ENCODE peak calls at places on chromosomes 13 and 19, in five cellular contexts. T is cardiac muscle cell, P is fibroblast of lung, D is heart right ventricle, J is IMR-90. A is an unnamed sample. For H3K27me3, the result is how much of the 10 kb centered on the place peaks cover.

GRCh38 chr13:80086304-80086721 is 254.6 kb downstream of the SPRY2 start:
- DNase-seq in T (no peak), D (no peak), P (peak), J (peak), A (no peak)

GRCh38 chr13:101115762-101116161 is 300.5 kb downstream of the NALCN start:
- DNase-seq in P (peak), T (no peak), D (no peak), J (no peak), A (no peak)

GRCh38 chr19:12954150-12954962 is 2.7 kb downstream of the GADD45GIP1 start:
- DNase-seq in P (no peak), D (no peak), J (no peak), T (no peak), A (no peak)

GRCh38 chr19:9586764-9587163 is 2.5 kb upstream of the ZNF121 start:
- DNase-seq in T (peak), J (peak), D (peak), P (peak), A (no peak)

GRCh38 chr19:54464624-54465266 is 1.2 kb upstream of the LENG9 start:
- DNase-seq in D (peak), T (peak), J (peak), P (peak), A (peak)

GRCh38 chr13:99419591-99420243 is 81.6 kb upstream of the TM9SF2 start:
- DNase-seq in D (no peak), P (no peak), T (no peak), J (no peak), A (no peak)

GRCh38 chr19:16541526-16542044 is 652 bp downstream of the CHERP start:
- DNase-seq in D (no peak), T (peak), J (peak), P (no peak), A (no peak)

GRCh38 chr19:35013047-35013819 is 13.1 kb downstream of the GRAMD1A start:
- DNase-seq in P (peak), D (peak), J (peak), T (peak), A (no peak)

GRCh38 chr13:59633290-59633689 is 530.4 kb downstream of the DIAPH3 start:
- DNase-seq in J (no peak), D (no peak), T (no peak), P (no peak), A (no peak)

GRCh38 chr13:82702513-82702912 is 1179.8 kb downstream of the SLITRK1 start:
- DNase-seq in D (no peak), T (no peak), P (no peak), J (no peak), A (no peak)

GRCh38 chr19:40280608-40281221 is 4.4 kb downstream of the AKT2 start:
- DNase-seq in D (no peak), J (no peak), P (no peak), T (no peak), A (no peak)

GRCh38 chr13:97125810-97126738 is 96.1 kb upstream of the MBNL2 start:
- DNase-seq in D (no peak), T (no peak), P (peak), J (peak), A (no peak)

GRCh38 chr19:12969292-12969988 is at the start of gene DAND5:
- DNase-seq in D (peak), J (no peak), T (no peak), P (no peak), A (no peak)

GRCh38 chr13:71030789-71031188 is 836.2 kb downstream of the DACH1 start:
- DNase-seq in P (no peak), D (no peak), J (no peak), T (no peak), A (no peak)

GRCh38 chr13:54029226-54029625 is 1000.6 kb downstream of the OLFM4 start:
- DNase-seq in D (no peak), P (peak), T (no peak), J (no peak), A (peak)

GRCh38 chr13:70255406-70255991 is 147.2 kb upstream of the KLHL1 start:
- DNase-seq in D (no peak), P (no peak), J (no peak), T (no peak), A (no peak)

GRCh38 chr19:41367848-41368301 is 3.9 kb upstream of the B9D2 start:
- DNase-seq in P (peak), T (no peak), J (peak), D (no peak), A (peak)

GRCh38 chr13:68806125-68806524 is 1301.5 kb upstream of the ATXN8OS start:
- DNase-seq in T (no peak), P (no peak), D (no peak), J (no peak), A (no peak)

GRCh38 chr13:68808456-68808855 is 1299.2 kb upstream of the ATXN8OS start:
- DNase-seq in T (no peak), D (no peak), J (no peak), P (peak), A (no peak)

GRCh38 chr13:68813397-68813796 is 1294.2 kb upstream of the ATXN8OS start:
- DNase-seq in D (no peak), J (no peak), P (no peak), T (peak), A (no peak)

GRCh38 chr13:68810660-68811059 is 1297.0 kb upstream of the ATXN8OS start:
- DNase-seq in P (no peak), J (no peak), T (peak), D (no peak), A (no peak)
- TF ChIP-seq CTCF in P (no peak), J (no peak), T (no peak), D (no peak), A (peak)

GRCh38 chr19:3433313-3433712 is 47.0 kb downstream of the SMIM24 start:
- DNase-seq in P (no peak), T (no peak), J (no peak), D (no peak), A (no peak)

GRCh38 chr19:3431760-3432397 is 48.4 kb downstream of the SMIM24 start:
- DNase-seq in P (no peak), D (no peak), T (no peak), J (no peak), A (no peak)

GRCh38 chr19:3434630-3435553 is 45.4 kb downstream of the SMIM24 start:
- DNase-seq in D (peak), J (peak), P (peak), T (peak), A (peak)

DNA sequence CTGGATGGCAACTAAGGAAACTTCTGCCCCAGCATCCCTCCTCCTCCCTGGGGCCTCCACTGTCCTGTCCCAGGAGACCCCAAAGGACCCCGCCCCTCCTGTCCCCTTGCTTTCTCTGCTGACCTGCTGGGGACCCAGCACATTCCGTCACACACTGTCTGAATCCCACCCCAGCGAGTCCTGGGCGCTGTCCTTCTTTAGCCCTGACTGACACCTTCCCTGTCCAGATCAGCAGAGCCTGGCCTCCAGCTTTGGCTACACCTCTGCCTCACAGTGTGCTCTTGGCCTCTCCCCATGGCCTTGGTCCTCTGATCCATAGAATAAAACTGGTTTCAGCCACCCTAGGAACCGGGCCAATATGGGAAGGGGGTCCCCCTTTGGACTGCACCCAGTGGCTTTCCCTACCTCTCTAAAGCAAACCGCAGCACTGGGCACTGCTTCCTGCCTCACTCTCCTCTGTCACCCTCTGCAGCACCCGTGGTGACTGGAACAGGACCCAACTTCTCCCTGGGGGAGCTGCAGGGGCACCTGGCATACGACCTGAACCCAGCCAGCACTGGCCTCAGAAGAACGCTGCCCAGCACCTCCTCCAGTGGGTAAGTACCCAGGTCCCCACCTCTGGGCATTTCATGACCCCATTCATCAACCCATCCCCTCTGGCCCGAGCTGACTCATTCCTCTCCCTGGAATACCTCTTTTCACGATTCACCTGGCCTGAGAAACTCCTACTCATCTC is 46.4 kb downstream of the SMIM24 start:
- DNase-seq in T (no peak), J (no peak), P (no peak), D (no peak), A (no peak)
- H3K4me3 ChIP-seq in T (no peak), J (no peak), P (no peak), D (no peak), A (no peak)

GRCh38 chr19:30679286-30679685 is 307.1 kb downstream of the ZNF536 start:
- DNase-seq in D (no peak), J (no peak), T (no peak), P (no peak), A (no peak)

GRCh38 chr19:30679789-30680188 is 307.6 kb downstream of the ZNF536 start:
- DNase-seq in T (no peak), D (no peak), J (no peak), P (no peak), A (no peak)

GRCh38 chr19:30682576-30683536 is 310.7 kb downstream of the ZNF536 start:
- DNase-seq in J (peak), D (peak), T (peak), P (peak), A (no peak)

GRCh38 chr19:30678168-30678567 is 306.0 kb downstream of the ZNF536 start:
- DNase-seq in J (no peak), T (no peak), P (no peak), D (no peak), A (no peak)

DNA sequence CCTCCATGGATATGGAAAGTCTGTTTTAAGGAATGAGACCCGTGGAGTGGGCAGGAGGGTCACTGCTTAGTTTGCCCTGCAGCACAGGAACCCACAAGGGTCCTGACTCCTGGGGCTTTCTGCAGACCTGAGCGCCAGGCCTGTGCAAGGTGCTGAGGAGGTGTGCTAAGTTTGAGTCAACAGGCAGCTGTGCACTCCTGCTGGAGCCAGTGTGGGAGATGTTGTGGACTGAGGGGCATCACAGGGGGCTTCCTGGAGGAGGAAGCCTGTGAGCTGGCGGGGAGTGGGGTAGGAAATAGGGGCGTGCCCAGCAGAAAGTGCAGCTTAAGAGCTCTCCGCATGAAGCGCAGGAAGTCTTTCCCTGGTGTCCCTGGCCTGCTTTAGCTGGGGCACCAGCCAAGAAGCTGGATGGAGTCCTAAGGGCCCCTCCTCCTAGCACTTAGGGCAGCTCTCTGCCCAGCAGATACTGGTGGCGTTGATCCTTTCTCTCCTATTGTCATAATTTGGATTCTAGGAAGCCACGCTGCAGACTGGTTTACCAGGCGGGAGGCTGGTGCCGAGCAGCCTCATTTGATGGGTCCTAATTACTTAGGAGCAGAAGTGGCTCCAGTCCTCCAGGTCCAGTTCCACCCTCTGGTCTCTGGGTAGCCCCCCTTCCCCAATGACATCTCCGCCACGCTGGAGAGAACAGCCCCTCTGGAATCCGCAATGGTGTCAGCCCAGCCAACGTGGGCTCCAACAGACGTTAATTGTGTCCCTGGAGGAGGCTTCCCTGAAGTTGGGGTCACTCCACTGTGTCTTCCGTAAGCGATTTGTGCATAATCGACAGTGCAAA is 309.2 kb downstream of the ZNF536 start:
- DNase-seq in D (no peak), P (no peak), J (no peak), T (no peak), A (no peak)
- H3K27me3 ChIP-seq in D (under half), P (under half), J (under half), T (half or more), A (under half)

GRCh38 chr13:74206061-74206561 is 71.9 kb upstream of the KLF12 start:
- DNase-seq in T (no peak), D (no peak), J (peak), P (peak), A (no peak)

GRCh38 chr13:74203576-74203975 is 69.4 kb upstream of the KLF12 start:
- DNase-seq in P (peak), D (no peak), J (peak), T (no peak), A (no peak)

GRCh38 chr13:74206855-74207254 is 72.7 kb upstream of the KLF12 start:
- DNase-seq in D (no peak), P (no peak), J (no peak), T (no peak), A (no peak)

GRCh38 chr13:74204606-74205312 is 70.6 kb upstream of the KLF12 start:
- DNase-seq in T (no peak), J (peak), D (no peak), P (peak), A (no peak)

GRCh38 chr13:74205313-74205690 is 71.1 kb upstream of the KLF12 start:
- DNase-seq in D (no peak), J (no peak), T (no peak), P (peak), A (no peak)
- TF ChIP-seq CTCF in D (no peak), J (no peak), T (no peak), P (no peak), A (no peak)

GRCh38 chr13:51823351-51823750 is 19.4 kb upstream of the DHRS12 start:
- DNase-seq in T (no peak), D (no peak), P (peak), J (no peak), A (no peak)
- H3K4me3 ChIP-seq in T (no peak), D (no peak), P (no peak), J (no peak), A (no peak)

GRCh38 chr13:27971776-27972618 is 2.9 kb upstream of the CDX2 start:
- DNase-seq in J (no peak), T (no peak), P (no peak), D (no peak), A (no peak)

GRCh38 chr13:27971236-27971645 is 2.1 kb upstream of the CDX2 start:
- DNase-seq in T (no peak), J (no peak), D (no peak), P (no peak), A (no peak)

GRCh38 chr13:27969073-27969865 is at the start of gene CDX2:
- DNase-seq in D (no peak), P (no peak), T (no peak), J (no peak), A (no peak)

GRCh38 chr13:27969866-27970229 is 733 bp upstream of the CDX2 start:
- DNase-seq in P (no peak), D (no peak), J (no peak), T (no peak), A (no peak)

DNA sequence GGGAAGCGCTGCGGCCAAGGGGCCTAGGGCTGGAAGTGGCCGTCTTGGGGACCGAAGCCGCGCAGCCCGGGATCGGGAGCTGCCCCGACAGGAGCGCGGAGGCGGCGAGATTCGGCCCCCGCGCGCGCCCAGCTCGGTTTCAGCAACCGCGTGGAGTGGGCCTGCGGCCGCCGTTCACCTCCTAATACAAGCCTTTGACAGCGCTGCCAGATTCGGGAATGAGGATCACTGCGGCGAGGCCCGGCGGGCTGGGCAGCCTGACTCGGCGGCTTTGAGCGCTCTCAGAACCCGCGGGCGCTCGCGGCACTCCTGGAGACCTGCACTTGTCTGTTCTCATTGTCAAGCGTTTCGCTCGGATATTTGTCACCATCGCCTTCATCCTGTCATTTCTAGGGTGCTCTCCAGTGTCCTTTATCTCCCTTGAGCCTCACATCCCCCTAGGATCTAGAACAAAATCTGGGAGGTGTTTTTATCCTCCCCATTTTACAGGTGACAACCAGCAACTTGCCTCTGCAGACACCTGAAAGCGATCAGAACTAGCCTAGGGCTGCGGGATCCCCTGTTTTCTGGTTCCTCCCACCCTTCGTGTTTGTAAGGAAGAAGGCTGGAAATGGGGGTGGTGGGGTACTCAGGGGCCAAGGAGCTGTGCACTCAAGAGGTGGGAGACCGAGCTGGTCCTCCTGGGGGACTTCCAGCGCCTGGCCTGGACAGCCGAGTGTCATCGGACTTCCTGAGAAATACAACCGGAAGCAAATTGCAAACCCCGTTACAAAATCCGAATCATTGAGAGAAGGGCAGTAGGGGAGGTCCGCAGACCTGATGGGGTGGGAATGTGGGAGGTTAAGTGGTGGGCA is 1.5 kb upstream of the CDX2 start:
- DNase-seq in J (no peak), T (no peak), D (no peak), P (no peak), A (no peak)
- H3K27me3 ChIP-seq in J (half or more), T (half or more), D (half or more), P (half or more), A (half or more)

GRCh38 chr13:109448629-109449028 is 337.8 kb downstream of the IRS2 start:
- DNase-seq in T (no peak), D (no peak), P (no peak), J (no peak), A (no peak)

GRCh38 chr13:109451726-109452125 is 334.7 kb downstream of the IRS2 start:
- DNase-seq in P (no peak), T (no peak), J (no peak), D (no peak), A (no peak)

GRCh38 chr13:109447667-109448066 is 338.7 kb downstream of the IRS2 start:
- DNase-seq in J (no peak), D (no peak), P (no peak), T (no peak), A (no peak)
- TF ChIP-seq CTCF in J (no peak), D (no peak), P (no peak), T (no peak), A (no peak)

DNA sequence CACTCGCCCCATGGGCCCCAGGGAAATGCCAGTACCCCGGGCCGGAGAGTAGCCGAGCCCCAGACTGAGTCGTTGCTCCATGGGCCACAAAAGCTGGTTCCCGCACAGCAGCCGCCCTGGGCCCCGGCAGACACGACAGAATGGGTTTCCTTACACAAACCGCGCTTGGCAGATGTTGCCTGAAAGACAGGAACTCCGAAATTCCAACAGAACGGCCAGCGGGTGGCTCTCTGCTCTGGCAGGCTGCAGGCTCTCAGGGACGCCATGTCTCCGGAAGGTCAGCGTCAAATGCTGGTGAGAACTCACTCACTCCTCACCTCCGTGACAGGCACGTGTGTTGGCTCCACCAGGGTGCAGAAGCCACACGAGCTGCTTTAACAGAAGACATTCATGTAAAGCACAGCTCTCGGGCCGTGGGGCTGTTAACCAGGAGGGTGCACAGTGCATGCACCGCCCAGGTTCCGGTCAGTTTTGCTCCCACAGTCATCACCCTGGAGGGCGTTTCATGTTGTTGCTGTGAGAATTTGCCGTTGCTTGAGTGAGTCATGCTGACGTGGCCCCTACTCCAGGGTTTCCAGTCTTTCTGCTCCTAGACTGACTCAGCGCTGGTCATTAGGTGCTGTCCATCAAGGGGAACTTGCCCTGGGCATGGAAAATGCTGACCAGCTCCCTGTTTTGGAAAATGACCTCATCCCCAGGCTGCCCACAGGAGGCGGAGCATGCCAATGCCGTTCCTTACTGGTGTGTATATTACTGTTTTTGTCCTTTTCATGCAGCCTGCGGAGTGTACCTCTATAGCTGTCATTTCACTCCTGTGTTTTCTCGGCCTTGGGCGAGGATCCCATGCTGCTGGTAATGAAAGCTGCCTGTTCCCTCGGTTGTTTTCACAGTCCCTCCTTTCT is 44.8 kb downstream of the ANKRD10 start:
- DNase-seq in D (peak), T (peak), P (peak), J (peak), A (peak)
- H3K4me3 ChIP-seq in D (peak), T (no peak), P (peak), J (peak), A (peak)